ENCODE peak calls at places on chromosomes 4 and X, in five cellular contexts. Q is cardiac muscle cell, C is sigmoid colon, K is WTC11, T is astrocyte of the spinal cord. V is an unnamed sample.

GRCh38 chr4:113844369-113844768 is 82.8 kb upstream of the CAMK2D start:
- DNase-seq in Q (no peak), C (no peak), K (no peak), T (no peak), V (no peak)

GRCh38 chr4:156954598-156954997 is 17.0 kb downstream of the PDGFC start:
- DNase-seq in Q (no peak), C (no peak), K (no peak), T (no peak), V (no peak)

GRCh38 chrX:7068939-7069367 is 78.6 kb upstream of the STS start:
- DNase-seq in Q (peak; percentile 13), C (no peak), K (peak; percentile 54), T (no peak), V (peak; percentile 90)

GRCh38 chrX:25017667-25018247 is 2.0 kb upstream of the ARX start:
- DNase-seq in Q (no peak), C (no peak), K (no peak), T (no peak), V (no peak)

GRCh38 chr4:173529505-173530325 is at the start of gene HAND2:
- DNase-seq in Q (peak; percentile 93), C (peak; percentile 97), K (peak; percentile 61), T (no peak), V (no peak)

GRCh38 chrX:148270499-148270898 is 229.9 kb upstream of the AFF2 start:
- DNase-seq in Q (no peak), C (no peak), K (no peak), T (no peak), V (no peak)

GRCh38 chr4:13413719-13414437 is 70.3 kb downstream of the RAB28 start:
- DNase-seq in Q (peak; percentile 30), C (no peak), K (no peak), T (no peak), V (no peak)

GRCh38 chrX:91414710-91415109 is 19.9 kb upstream of the PABPC5 start:
- DNase-seq in Q (no peak), C (no peak), K (peak; percentile 15), T (no peak), V (peak; percentile 33)

GRCh38 chr4:150817017-150817416 is 198.1 kb downstream of the LRBA start:
- DNase-seq in Q (no peak), C (no peak), K (no peak), T (no peak), V (no peak)

GRCh38 chrX:48864210-48864609 is 28.8 kb upstream of the PCSK1N start:
- DNase-seq in Q (peak; percentile 48), C (no peak), K (no peak), T (peak; percentile 40), V (peak; percentile 14)

GRCh38 chrX:71253253-71254091 is 468 bp downstream of the ZMYM3 start:
- DNase-seq in Q (peak; percentile 48), C (no peak), K (peak; percentile 67), T (peak; percentile 25), V (peak; percentile 20)

GRCh38 chrX:67612231-67612630 is 68.4 kb downstream of the AR start:
- DNase-seq in Q (no peak), C (no peak), K (no peak), T (peak; percentile 61), V (peak; percentile 60)

GRCh38 chr4:101277661-101278060 is 69.7 kb downstream of the PPP3CA start:
- DNase-seq in Q (peak; percentile 62), C (no peak), K (no peak), T (peak; percentile 69), V (no peak)

GRCh38 chr4:70705146-70705855 is 16.5 kb upstream of the RUFY3 start:
- DNase-seq in Q (peak; percentile 71), C (peak; percentile 85), K (peak; percentile 78), T (peak; percentile 73), V (peak; percentile 74)

GRCh38 chr4:28357985-28358384 is 1497.3 kb downstream of the STIM2 start:
- DNase-seq in Q (peak; percentile 36), C (no peak), K (peak; percentile 32), T (no peak), V (peak; percentile 14)

GRCh38 chr4:98639108-98639507 is 19.3 kb downstream of the TSPAN5 start:
- DNase-seq in Q (no peak), C (no peak), K (no peak), T (no peak), V (no peak)

GRCh38 chrX:100636321-100636991 is at the start of gene TSPAN6:
- DNase-seq in Q (peak; percentile 92), C (peak; percentile 84), K (peak; percentile 78), T (peak; percentile 89), V (peak; percentile 89)

DNA sequence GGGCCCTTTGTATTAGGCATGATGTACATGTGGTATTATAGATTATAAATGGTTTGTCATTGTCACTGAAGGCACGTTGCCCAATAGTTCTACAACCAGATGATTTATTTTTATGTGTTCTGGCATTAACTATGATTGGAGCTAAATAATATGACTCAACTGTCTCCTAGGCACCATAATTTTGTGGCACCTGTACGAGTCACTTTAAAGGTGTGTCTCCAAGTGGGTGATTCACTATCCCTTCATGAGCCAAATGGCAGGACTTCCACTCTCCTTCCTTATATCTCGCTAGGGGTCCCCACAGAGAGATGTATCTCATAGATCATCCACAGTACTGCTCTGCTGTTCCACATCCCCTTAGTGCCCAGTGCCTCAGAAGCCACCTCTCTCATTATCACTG is 6.1 kb upstream of the SMPX start:
- DNase-seq in Q (no peak), C (no peak), K (no peak), T (no peak), V (peak; percentile 11)
- TF ChIP-seq CTCF in Q (no peak), C (no peak), K (no peak), T (no peak), V (no peak)

DNA sequence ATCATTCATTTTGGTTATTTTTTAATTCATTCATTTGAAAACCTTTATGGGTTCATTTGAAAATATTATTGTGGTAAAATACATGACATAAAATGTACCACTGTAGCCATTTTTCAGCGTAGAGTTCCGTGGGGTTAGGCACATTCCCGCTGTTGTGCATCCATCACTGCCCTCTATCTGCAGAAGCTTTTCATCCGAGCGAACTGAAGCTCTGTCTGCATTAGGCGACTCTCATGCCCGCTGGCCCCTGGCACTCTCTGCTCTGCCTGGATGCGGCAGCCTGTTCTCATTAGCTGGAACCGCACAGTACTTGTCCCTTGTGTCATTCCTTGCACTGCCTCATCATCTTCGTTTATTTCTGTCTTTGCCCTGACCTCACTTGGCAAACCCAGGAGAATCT is 17.5 kb downstream of the CFAP99 start:
- DNase-seq in Q (no peak), C (no peak), K (no peak), T (no peak), V (no peak)
- TF ChIP-seq CTCF in Q (peak; percentile 22), C (peak; percentile 5), K (no peak), T (peak; percentile 32), V (no peak)

GRCh38 chr4:60805500-60806313 is 394.4 kb upstream of the ADGRL3 start:
- DNase-seq in Q (peak; percentile 55), C (no peak), K (no peak), T (peak; percentile 48), V (peak; percentile 51)
- TF ChIP-seq CTCF in Q (peak; percentile 63), C (no peak), K (peak; percentile 30), T (peak; percentile 74), V (peak; percentile 57)

GRCh38 chrX:137427061-137427778 is 138.7 kb upstream of the ZIC3 start:
- DNase-seq in Q (no peak), C (no peak), K (peak; percentile 35), T (no peak), V (no peak)

GRCh38 chrX:137430301-137430700 is 135.6 kb upstream of the ZIC3 start:
- DNase-seq in Q (no peak), C (no peak), K (no peak), T (no peak), V (no peak)

GRCh38 chrX:137428251-137428661 is 137.7 kb upstream of the ZIC3 start:
- DNase-seq in Q (peak; percentile 15), C (no peak), K (peak; percentile 26), T (no peak), V (no peak)

GRCh38 chrX:137427813-137428212 is 138.1 kb upstream of the ZIC3 start:
- DNase-seq in Q (peak; percentile 7), C (no peak), K (no peak), T (peak; percentile 12), V (no peak)

GRCh38 chrX:137428777-137429564 is 137.0 kb upstream of the ZIC3 start:
- DNase-seq in Q (no peak), C (no peak), K (peak; percentile 71), T (no peak), V (no peak)
- TF ChIP-seq CTCF in Q (no peak), C (no peak), K (peak; percentile 33), T (peak; percentile 15), V (no peak)

GRCh38 chr4:40719008-40719623 is 30.6 kb upstream of the NSUN7 start:
- DNase-seq in Q (peak; percentile 79), C (no peak), K (no peak), T (peak; percentile 56), V (peak; percentile 74)
- TF ChIP-seq CTCF in Q (peak; percentile 75), C (no peak), K (no peak), T (peak; percentile 67), V (peak; percentile 60)

GRCh38 chr4:104901438-104901837 is 245.2 kb upstream of the TET2 start:
- DNase-seq in Q (peak; percentile 32), C (no peak), K (no peak), T (peak; percentile 71), V (no peak)
- TF ChIP-seq CTCF in Q (peak; percentile 4), C (no peak), K (no peak), T (peak; percentile 7), V (no peak)

GRCh38 chr4:176964116-176964691 is 171.5 kb upstream of the VEGFC start:
- DNase-seq in Q (no peak), C (no peak), K (peak; percentile 42), T (no peak), V (peak; percentile 59)
- TF ChIP-seq CTCF in Q (no peak), C (no peak), K (no peak), T (peak; percentile 24), V (peak; percentile 36)

GRCh38 chr4:103429283-103429682 is 231.1 kb upstream of the CENPE start:
- DNase-seq in Q (no peak), C (no peak), K (peak; percentile 84), T (no peak), V (no peak)
- TF ChIP-seq CTCF in Q (no peak), C (no peak), K (peak; percentile 20), T (no peak), V (no peak)

GRCh38 chr4:5364406-5364805 is 313.1 kb downstream of the STK32B start:
- DNase-seq in Q (no peak), C (no peak), K (no peak), T (no peak), V (no peak)
- TF ChIP-seq CTCF in Q (no peak), C (no peak), K (no peak), T (no peak), V (no peak)

DNA sequence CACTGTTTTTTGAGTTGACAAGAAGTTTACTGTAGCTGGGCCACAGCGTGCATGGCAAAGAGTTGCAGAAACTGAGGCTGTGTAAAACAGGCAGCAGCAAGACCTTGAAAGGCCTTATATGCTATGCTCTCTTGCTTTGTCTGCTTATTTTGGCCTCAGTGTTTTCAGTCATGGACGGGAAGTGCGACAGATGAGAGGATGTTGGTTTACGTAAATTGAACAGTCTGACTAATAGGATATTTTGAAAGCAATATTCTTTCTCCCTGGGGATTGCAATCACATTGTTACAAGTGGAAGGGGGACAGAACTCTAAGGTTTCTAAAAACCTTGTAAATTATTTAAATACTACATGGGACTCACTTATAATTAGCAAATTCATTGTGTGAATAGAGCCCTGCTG is 32.2 kb upstream of the MAGEA10 start:
- DNase-seq in Q (no peak), C (no peak), K (no peak), T (no peak), V (peak; percentile 14)
- TF ChIP-seq CTCF in Q (no peak), C (no peak), K (no peak), T (no peak), V (no peak)